ENCODE peak calls at places on chromosome 16, in six cellular contexts. K is NCI-H345; V is activated CD4-positive, alpha-beta T cell treated with anti-CD3 and anti-CD28 coated beads for 48 hours; A is endothelial cell of umbilical vein; I is mucosa of descending colon; Z is astrocyte. U is an unnamed sample.

GRCh38 chr16:3243882-3244281 is 8.9 kb upstream of the ZNF200 start:
- DNase-seq in K (no peak), V (no peak), A (no peak), I (no peak), Z (no peak), U (no peak)

GRCh38 chr16:11125936-11126335 is 130.1 kb downstream of the SOCS1 start:
- DNase-seq in K (no peak), V (no peak), A (no peak), I (no peak), Z (no peak), U (no peak)

GRCh38 chr16:29974291-29975133 is 844 bp downstream of the TAOK2 start:
- DNase-seq in K (no peak), V (peak), A (peak), I (no peak), Z (peak), U (peak)

GRCh38 chr16:63943568-63943967 is 1178.3 kb downstream of the CDH11 start:
- DNase-seq in K (no peak), V (no peak), A (no peak), I (no peak), Z (no peak), U (no peak)

GRCh38 chr16:14356064-14356463 is 274.0 kb downstream of the PARN start:
- DNase-seq in K (no peak), V (no peak), A (no peak), I (no peak), Z (no peak), U (no peak)

GRCh38 chr16:12629271-12629670 is 174.4 kb downstream of the CPPED1 start:
- DNase-seq in K (no peak), V (no peak), A (no peak), I (no peak), Z (no peak), U (no peak)

GRCh38 chr16:71337631-71338030 is 20.9 kb upstream of the CALB2 start:
- DNase-seq in K (no peak), V (no peak), A (no peak), I (no peak), Z (no peak), U (no peak)

GRCh38 chr16:66588981-66589713 is 9.9 kb downstream of the CMTM2 start:
- DNase-seq in K (no peak), V (peak), A (peak), I (peak), Z (no peak), U (peak)

U was measured in lung microvascular endothelial cell.